ENCODE peak calls at places on chromosome 2, in seven cellular contexts. Z, V, X, Y, C, M and U are unnamed samples.

GRCh38 chr2:98665638-98666037 is 57.2 kb downstream of the UNC50 start:
- DNase-seq in X (no peak), Y (no peak), Z (no peak), V (no peak), C (no peak), M (no peak), U (no peak)

GRCh38 chr2:150008901-150009300 is 421.3 kb upstream of the MMADHC start:
- DNase-seq in X (no peak), Z (no peak), V (no peak), M (no peak), Y (no peak), C (no peak), U (no peak)

GRCh38 chr2:83305758-83306378 is 1153.2 kb downstream of the SUCLG1 start:
- DNase-seq in C (no peak), Y (no peak), Z (no peak), M (no peak), V (no peak), X (no peak), U (no peak)

GRCh38 chr2:109348645-109349554 is 219.9 kb downstream of the SH3RF3 start:
- DNase-seq in Z (no peak), V (no peak), C (no peak), Y (no peak), X (no peak), M (no peak), U (no peak)

GRCh38 chr2:230410861-230411464 is 5.0 kb upstream of the SP100 start:
- DNase-seq in Z (no peak), V (no peak), C (no peak), X (no peak), M (no peak), Y (no peak), U (no peak)

GRCh38 chr2:48445091-48445725 is 84.7 kb upstream of the STON1 start:
- DNase-seq in M (no peak), Z (no peak), V (no peak), X (no peak), C (no peak), Y (no peak), U (no peak)

GRCh38 chr2:109209412-109209811 is 80.4 kb downstream of the SH3RF3 start:
- DNase-seq in Y (no peak), M (no peak), V (no peak), X (no peak), Z (no peak), C (peak), U (no peak)

GRCh38 chr2:25368650-25369049 is 26.9 kb upstream of the DNMT3A start:
- DNase-seq in V (no peak), Z (no peak), X (no peak), C (peak), Y (no peak), M (no peak), U (no peak)

GRCh38 chr2:30178618-30179404 is 32.0 kb downstream of the YPEL5 start:
- DNase-seq in V (no peak), C (peak), Y (no peak), X (peak), M (no peak), Z (no peak), U (no peak)

GRCh38 chr2:207983654-207984053 is 41.7 kb downstream of the PLEKHM3 start:
- DNase-seq in Z (no peak), V (no peak), Y (no peak), X (no peak), C (no peak), M (no peak), U (no peak)

GRCh38 chr2:168949324-168949723 is 48.2 kb downstream of the G6PC2 start:
- DNase-seq in Y (no peak), Z (no peak), V (no peak), X (no peak), M (no peak), C (no peak), U (no peak)

GRCh38 chr2:117720765-117721164 is 93.7 kb upstream of the DDX18 start:
- DNase-seq in M (no peak), X (no peak), Y (no peak), Z (no peak), C (no peak), V (no peak), U (no peak)

GRCh38 chr2:53202063-53202462 is 565.5 kb upstream of the CHAC2 start:
- DNase-seq in Z (no peak), M (no peak), C (peak), Y (no peak), X (no peak), V (peak), U (no peak)

GRCh38 chr2:134146620-134147019 is 107.3 kb upstream of the MGAT5 start:
- DNase-seq in M (no peak), C (no peak), X (no peak), Z (no peak), V (no peak), Y (no peak), U (no peak)

GRCh38 chr2:80233333-80233732 is 71.2 kb downstream of the LRRTM1 start:
- DNase-seq in X (no peak), C (no peak), V (no peak), Y (no peak), M (no peak), Z (no peak), U (no peak)

GRCh38 chr2:101356486-101356885 is 30.8 kb downstream of the CREG2 start:
- DNase-seq in M (no peak), X (no peak), Z (no peak), C (no peak), Y (no peak), V (no peak), U (no peak)

GRCh38 chr2:8125741-8126691 is 555.8 kb upstream of the ID2 start:
- DNase-seq in Y (no peak), V (no peak), C (no peak), X (no peak), Z (no peak), M (no peak), U (no peak)

GRCh38 chr2:81670885-81671284 is 1366.3 kb upstream of the LRRTM1 start:
- DNase-seq in M (no peak), C (no peak), Z (no peak), V (no peak), Y (no peak), X (no peak), U (no peak)

GRCh38 chr2:18959952-18960717 is 370.8 kb upstream of the NT5C1B start:
- DNase-seq in Y (no peak), V (no peak), C (no peak), X (no peak), M (no peak), Z (no peak), U (no peak)

GRCh38 chr2:41904459-41904858 is 143.4 kb upstream of the PKDCC start:
- DNase-seq in V (no peak), M (no peak), C (no peak), Z (no peak), Y (no peak), X (no peak), U (no peak)

GRCh38 chr2:31052284-31052683 is 86.0 kb downstream of the GALNT14 start:
- DNase-seq in Z (no peak), Y (no peak), V (no peak), X (no peak), M (no peak), C (no peak), U (no peak)

GRCh38 chr2:179443175-179443574 is 178.5 kb upstream of the SESTD1 start:
- DNase-seq in V (no peak), Z (no peak), C (no peak), X (no peak), M (peak), Y (no peak), U (peak)

GRCh38 chr2:170716851-170717598 is 1.9 kb downstream of the SP5 start:
- DNase-seq in Z (no peak), C (no peak), Y (peak), M (peak), V (no peak), X (no peak), U (peak)

GRCh38 chr2:148978736-148979135 is 59.8 kb upstream of the LYPD6B start:
- DNase-seq in Z (no peak), C (no peak), Y (no peak), X (no peak), M (no peak), V (no peak), U (no peak)

GRCh38 chr2:71702071-71702970 is 249.0 kb downstream of the DYSF start:
- DNase-seq in Z (no peak), X (no peak), Y (no peak), C (no peak), M (no peak), V (no peak), U (no peak)